ENCODE peak calls at places on chromosome 11, in six cellular contexts. Y, J, O, V, B and N are unnamed samples.

GRCh38 chr11:134276396-134277175 is 407 bp downstream of the GLB1L3 start:
- DNase-seq in Y (no peak), J (no peak), O (peak; percentile 57), V (peak; percentile 13), B (peak; percentile 40), N (no peak)

GRCh38 chr11:102320679-102321078 is 3.4 kb downstream of the BIRC3 start:
- DNase-seq in Y (no peak), J (no peak), O (no peak), V (no peak), B (no peak), N (no peak)

GRCh38 chr11:116833816-116834534 is 3.4 kb downstream of the APOA1 start:
- DNase-seq in Y (no peak), J (no peak), O (no peak), V (no peak), B (no peak), N (no peak)

GRCh38 chr11:93986716-93987115 is 34.4 kb upstream of the HEPHL1 start:
- DNase-seq in Y (peak; percentile 41), J (no peak), O (no peak), V (no peak), B (no peak), N (no peak)

GRCh38 chr11:130725417-130726233 is 190.7 kb downstream of the SNX19 start:
- DNase-seq in Y (peak; percentile 44), J (peak; percentile 64), O (no peak), V (no peak), B (no peak), N (peak; percentile 48)

GRCh38 chr11:50174189-50174588 is 141.5 kb downstream of the OR4C45 start:
- DNase-seq in Y (peak; percentile 63), J (no peak), O (no peak), V (no peak), B (no peak), N (no peak)

GRCh38 chr11:112412383-112412782 is 151.7 kb upstream of the PLET1 start:
- DNase-seq in Y (peak; percentile 2), J (no peak), O (no peak), V (no peak), B (no peak), N (no peak)

GRCh38 chr11:24714601-24715000 is 217.7 kb downstream of the LUZP2 start:
- DNase-seq in Y (no peak), J (no peak), O (no peak), V (no peak), B (no peak), N (no peak)

GRCh38 chr11:116928102-116928777 is 90.8 kb upstream of the APOA1 start:
- DNase-seq in Y (no peak), J (no peak), O (no peak), V (peak; percentile 15), B (no peak), N (no peak)

GRCh38 chr11:10307022-10307410 is 2.1 kb downstream of the ADM start:
- DNase-seq in Y (peak; percentile 75), J (no peak), O (no peak), V (peak; percentile 26), B (no peak), N (no peak)

GRCh38 chr11:113806403-113806802 is 26.8 kb downstream of the CLDN25 start:
- DNase-seq in Y (peak; percentile 22), J (peak; percentile 54), O (peak; percentile 30), V (no peak), B (no peak), N (peak; percentile 40)

GRCh38 chr11:16779436-16779835 is 41.0 kb downstream of the C11orf58 start:
- DNase-seq in Y (no peak), J (no peak), O (no peak), V (no peak), B (no peak), N (no peak)

GRCh38 chr11:112238041-112238440 is 11.8 kb downstream of the PTS start:
- DNase-seq in Y (no peak), J (no peak), O (no peak), V (no peak), B (no peak), N (no peak)

GRCh38 chr11:96969251-96969650 is 579.4 kb downstream of the JRKL start:
- DNase-seq in Y (no peak), J (no peak), O (no peak), V (no peak), B (no peak), N (no peak)

GRCh38 chr11:76659672-76660532 is 10.6 kb downstream of the LRRC32 start:
- DNase-seq in Y (no peak), J (no peak), O (no peak), V (no peak), B (no peak), N (no peak)

GRCh38 chr11:126153999-126154398 is 57.5 kb downstream of the RPUSD4 start:
- DNase-seq in Y (peak; percentile 64), J (no peak), O (no peak), V (no peak), B (no peak), N (no peak)

GRCh38 chr11:13480198-13480597 is 15.6 kb downstream of the PTH start:
- DNase-seq in Y (no peak), J (no peak), O (no peak), V (no peak), B (no peak), N (no peak)

GRCh38 chr11:60914620-60915249 is 777 bp downstream of the TMEM109 start:
- DNase-seq in Y (peak; percentile 24), J (peak; percentile 33), O (no peak), V (peak; percentile 29), B (no peak), N (peak; percentile 88)

GRCh38 chr11:45920531-45921477 is 1.7 kb upstream of the LARGE2 start:
- DNase-seq in Y (no peak), J (no peak), O (no peak), V (no peak), B (no peak), N (no peak)

GRCh38 chr11:2268911-2269600 is 1.3 kb downstream of the ASCL2 start:
- DNase-seq in Y (peak; percentile 7), J (peak; percentile 44), O (peak; percentile 55), V (peak; percentile 91), B (peak; percentile 79), N (no peak)

GRCh38 chr11:96187779-96188624 is 155.0 kb downstream of the MAML2 start:
- DNase-seq in Y (peak; percentile 91), J (no peak), O (no peak), V (no peak), B (no peak), N (no peak)

GRCh38 chr11:112016088-112016764 is 9.0 kb upstream of the DLAT start:
- DNase-seq in Y (peak; percentile 93), J (peak; percentile 69), O (no peak), V (no peak), B (no peak), N (no peak)

GRCh38 chr11:114928260-114928870 is 250.0 kb downstream of the NXPE2 start:
- DNase-seq in Y (no peak), J (no peak), O (no peak), V (no peak), B (no peak), N (no peak)

GRCh38 chr11:129146196-129146595 is 45.9 kb downstream of the ARHGAP32 start:
- DNase-seq in Y (peak; percentile 21), J (no peak), O (no peak), V (no peak), B (no peak), N (no peak)

GRCh38 chr11:22671751-22672150 is 5.3 kb downstream of the GAS2 start:
- DNase-seq in Y (peak; percentile 25), J (no peak), O (no peak), V (no peak), B (no peak), N (no peak)

GRCh38 chr11:113673566-113674396 is 32.3 kb downstream of the TMPRSS5 start:
- DNase-seq in Y (peak; percentile 38), J (no peak), O (no peak), V (no peak), B (no peak), N (no peak)

GRCh38 chr11:117094776-117095175 is 3.5 kb downstream of the SIK3 start:
- DNase-seq in Y (peak; percentile 44), J (no peak), O (no peak), V (no peak), B (no peak), N (no peak)

GRCh38 chr11:72762641-72763304 is 10.6 kb upstream of the ARAP1 start:
- DNase-seq in Y (no peak), J (no peak), O (no peak), V (no peak), B (no peak), N (no peak)

GRCh38 chr11:33696931-33697638 is 3.5 kb downstream of the C11orf91 start:
- DNase-seq in Y (no peak), J (no peak), O (no peak), V (no peak), B (no peak), N (no peak)

GRCh38 chr11:19102521-19102900 is 14.5 kb upstream of the ZDHHC13 start:
- DNase-seq in Y (no peak), J (no peak), O (no peak), V (no peak), B (no peak), N (no peak)

GRCh38 chr11:125886997-125887372 is 483 bp upstream of the HYLS1 start:
- DNase-seq in Y (peak; percentile 47), J (no peak), O (no peak), V (peak; percentile 37), B (no peak), N (no peak)

GRCh38 chr11:69587454-69588081 is 53.4 kb upstream of the CCND1 start:
- DNase-seq in Y (peak; percentile 88), J (no peak), O (no peak), V (no peak), B (no peak), N (no peak)

GRCh38 chr11:111461460-111462240 is 50.5 kb downstream of the BTG4 start:
- DNase-seq in Y (peak; percentile 24), J (no peak), O (no peak), V (no peak), B (no peak), N (no peak)

GRCh38 chr11:114140826-114141225 is 81.3 kb downstream of the ZBTB16 start:
- DNase-seq in Y (no peak), J (no peak), O (no peak), V (no peak), B (no peak), N (no peak)

GRCh38 chr11:12932485-12932884 is 76.6 kb upstream of the RASSF10 start:
- DNase-seq in Y (no peak), J (no peak), O (no peak), V (no peak), B (no peak), N (no peak)

GRCh38 chr11:61895046-61895717 is 3.8 kb upstream of the FADS3 start:
- DNase-seq in Y (no peak), J (no peak), O (no peak), V (no peak), B (no peak), N (no peak)

GRCh38 chr11:92978226-92979111 is 9.0 kb downstream of the MTNR1B start:
- DNase-seq in Y (peak; percentile 37), J (no peak), O (no peak), V (no peak), B (no peak), N (peak; percentile 6)

GRCh38 chr11:118147502-118147901 is 5.1 kb downstream of the SCN4B start:
- DNase-seq in Y (no peak), J (no peak), O (no peak), V (no peak), B (no peak), N (no peak)

GRCh38 chr11:97965849-97966646 is 1054.7 kb upstream of the CNTN5 start:
- DNase-seq in Y (peak; percentile 86), J (no peak), O (no peak), V (no peak), B (no peak), N (no peak)